ENCODE peak calls at places on chromosomes 6 and 20, in ten cellular contexts. G is OCI-LY7; E is fibroblast of lung; J is NT2/D1; O is tibial nerve; A is endothelial cell of umbilical vein; M is naive thymus-derived CD4-positive, alpha-beta T cell; I is small intestine; Z is body of pancreas; T is iPS DF 6.9. W is an unnamed sample. For H3K4me1 and H3K36me3, the result is how much of the 10 kb centered on the place peaks cover.

GRCh38 chr6:119333707-119334295 is 15.8 kb downstream of the MAN1A1 start:
- DNase-seq in M (peak), G (peak), A (no peak), E (no peak), T (no peak), Z (no peak), I (peak), J (no peak), O (no peak), W (no peak)

GRCh38 chr20:61263084-61263695 is 11.1 kb downstream of the CDH4 start:
- DNase-seq in M (peak), A (no peak), G (peak), E (peak), J (no peak), T (peak), I (no peak), O (no peak), Z (no peak), W (peak)

GRCh38 chr20:31720486-31721407 is 1.9 kb downstream of the BCL2L1 start:
- DNase-seq in A (peak), M (no peak), G (peak), E (no peak), O (no peak), Z (peak), T (no peak), I (peak), J (no peak), W (no peak)

GRCh38 chr6:83708970-83709747 is at the start of gene SNAP91:
- DNase-seq in E (no peak), O (no peak), T (no peak), J (no peak), A (peak), Z (peak), I (no peak), G (no peak), M (no peak), W (peak)

GRCh38 chr6:147434508-147434907 is 74.0 kb upstream of the SAMD5 start:
- DNase-seq in Z (no peak), I (no peak), M (no peak), O (no peak), G (no peak), E (peak), A (peak), J (no peak), T (no peak), W (no peak)

GRCh38 chr6:159203304-159204005 is 34.3 kb downstream of the FNDC1 start:
- DNase-seq in G (no peak), E (peak), T (no peak), M (no peak), I (no peak), J (no peak), A (no peak), Z (no peak), O (no peak), W (peak)

GRCh38 chr20:20410678-20411077 is 42.8 kb downstream of the INSM1 start:
- DNase-seq in J (peak), Z (peak), A (peak), T (peak), M (no peak), G (no peak), E (no peak), I (peak), O (no peak), W (peak)

GRCh38 chr6:50649086-50649485 is 64.2 kb upstream of the TFAP2D start:
- DNase-seq in T (no peak), Z (no peak), I (no peak), J (no peak), M (no peak), A (no peak), E (no peak), G (no peak), O (no peak), W (no peak)

GRCh38 chr6:13152804-13153203 is 175.5 kb downstream of the TBC1D7 start:
- DNase-seq in E (no peak), I (no peak), J (peak), T (peak), O (no peak), Z (no peak), M (no peak), A (no peak), G (no peak), W (no peak)

GRCh38 chr6:56714982-56715456 is 72.3 kb upstream of the DST start:
- DNase-seq in Z (no peak), M (no peak), T (no peak), I (no peak), A (peak), E (peak), G (no peak), J (peak), O (no peak), W (no peak)

GRCh38 chr6:113873043-113873667 is 16.0 kb downstream of the MARCKS start:
- DNase-seq in I (peak), T (no peak), A (peak), Z (peak), J (no peak), O (peak), M (no peak), E (no peak), G (peak), W (peak)

GRCh38 chr6:143283887-143284640 is 166.4 kb downstream of the ADAT2 start:
- DNase-seq in T (no peak), G (no peak), J (no peak), O (no peak), A (peak), I (no peak), Z (no peak), E (no peak), M (no peak), W (no peak)

GRCh38 chr6:140168365-140168764 is 793.9 kb upstream of the CITED2 start:
- DNase-seq in I (no peak), Z (no peak), G (no peak), O (no peak), J (no peak), E (no peak), M (no peak), T (no peak), A (no peak), W (no peak)

GRCh38 chr6:80548496-80548895 is 442.0 kb downstream of the BCKDHB start:
- DNase-seq in J (no peak), I (no peak), O (no peak), Z (no peak), E (peak), M (no peak), A (no peak), G (no peak), T (no peak), W (no peak)

GRCh38 chr20:22836211-22836610 is 198.9 kb upstream of the SSTR4 start:
- DNase-seq in T (no peak), G (no peak), O (no peak), Z (no peak), J (no peak), M (no peak), I (no peak), A (no peak), E (no peak), W (no peak)

GRCh38 chr20:31542201-31542842 is 28.1 kb downstream of the HM13 start:
- DNase-seq in O (no peak), T (no peak), E (no peak), Z (no peak), I (no peak), J (no peak), G (no peak), A (no peak), M (no peak), W (no peak)

GRCh38 chr20:58366016-58366415 is 23.0 kb upstream of the VAPB start:
- DNase-seq in O (no peak), I (no peak), T (no peak), E (no peak), M (no peak), A (no peak), J (no peak), G (no peak), Z (no peak), W (no peak)

GRCh38 chr20:46681032-46681854 is 8.0 kb downstream of the TP53RK start:
- DNase-seq in J (peak), Z (peak), O (peak), M (peak), A (peak), I (peak), G (peak), T (no peak), E (peak), W (peak)

GRCh38 chr6:47701374-47701773 is 3.0 kb downstream of the ADGRF4 start:
- DNase-seq in A (no peak), T (no peak), M (no peak), Z (no peak), E (no peak), O (no peak), J (no peak), I (peak), G (no peak), W (no peak)

GRCh38 chr6:17879224-17879623 is 108.2 kb downstream of the KIF13A start:
- DNase-seq in A (no peak), M (no peak), T (no peak), O (no peak), Z (no peak), E (peak), J (no peak), I (no peak), G (no peak), W (no peak)

GRCh38 chr6:124917769-124918168 is 44.5 kb upstream of the RNF217 start:
- DNase-seq in I (no peak), A (no peak), G (no peak), O (no peak), J (no peak), E (no peak), Z (no peak), T (no peak), M (no peak), W (no peak)

GRCh38 chr6:31158863-31159855 is 770 bp downstream of the TCF19 start:
- DNase-seq in G (peak), M (peak), O (no peak), T (no peak), A (no peak), I (no peak), Z (no peak), E (peak), J (no peak), W (no peak)

GRCh38 chr6:90003069-90003800 is 109.0 kb downstream of the GJA10 start:
- DNase-seq in G (no peak), E (no peak), A (no peak), O (no peak), M (no peak), Z (no peak), J (no peak), T (no peak), I (no peak), W (no peak)

GRCh38 chr6:161547617-161548016 is 273.8 kb upstream of the AGPAT4 start:
- DNase-seq in I (no peak), G (no peak), T (no peak), M (no peak), A (no peak), E (no peak), J (no peak), Z (no peak), O (no peak), W (no peak)

GRCh38 chr20:19211252-19211651 is 1.2 kb upstream of the SLC24A3 start:
- DNase-seq in J (no peak), M (no peak), E (no peak), I (no peak), O (no peak), G (no peak), A (no peak), Z (no peak), T (no peak), W (no peak)

GRCh38 chr6:6057442-6058053 is 50.8 kb upstream of the NRN1 start:
- DNase-seq in E (peak), M (peak), J (peak), T (peak), G (peak), I (peak), A (peak), Z (no peak), O (no peak), W (peak)

GRCh38 chr6:135920689-135921088 is 69.2 kb downstream of the PDE7B start:
- DNase-seq in O (no peak), J (no peak), I (no peak), E (peak), M (no peak), A (no peak), G (no peak), Z (no peak), T (no peak), W (no peak)

GRCh38 chr20:31543966-31544598 is 29.8 kb downstream of the HM13 start:
- DNase-seq in J (no peak), E (peak), T (no peak), O (no peak), A (peak), M (no peak), I (no peak), G (no peak), Z (no peak), W (no peak)

GRCh38 chr20:45153147-45153546 is 21.6 kb upstream of the PI3 start:
- DNase-seq in M (no peak), E (no peak), A (no peak), G (no peak), I (no peak), Z (no peak), J (no peak), O (no peak), T (no peak), W (no peak)

DNA sequence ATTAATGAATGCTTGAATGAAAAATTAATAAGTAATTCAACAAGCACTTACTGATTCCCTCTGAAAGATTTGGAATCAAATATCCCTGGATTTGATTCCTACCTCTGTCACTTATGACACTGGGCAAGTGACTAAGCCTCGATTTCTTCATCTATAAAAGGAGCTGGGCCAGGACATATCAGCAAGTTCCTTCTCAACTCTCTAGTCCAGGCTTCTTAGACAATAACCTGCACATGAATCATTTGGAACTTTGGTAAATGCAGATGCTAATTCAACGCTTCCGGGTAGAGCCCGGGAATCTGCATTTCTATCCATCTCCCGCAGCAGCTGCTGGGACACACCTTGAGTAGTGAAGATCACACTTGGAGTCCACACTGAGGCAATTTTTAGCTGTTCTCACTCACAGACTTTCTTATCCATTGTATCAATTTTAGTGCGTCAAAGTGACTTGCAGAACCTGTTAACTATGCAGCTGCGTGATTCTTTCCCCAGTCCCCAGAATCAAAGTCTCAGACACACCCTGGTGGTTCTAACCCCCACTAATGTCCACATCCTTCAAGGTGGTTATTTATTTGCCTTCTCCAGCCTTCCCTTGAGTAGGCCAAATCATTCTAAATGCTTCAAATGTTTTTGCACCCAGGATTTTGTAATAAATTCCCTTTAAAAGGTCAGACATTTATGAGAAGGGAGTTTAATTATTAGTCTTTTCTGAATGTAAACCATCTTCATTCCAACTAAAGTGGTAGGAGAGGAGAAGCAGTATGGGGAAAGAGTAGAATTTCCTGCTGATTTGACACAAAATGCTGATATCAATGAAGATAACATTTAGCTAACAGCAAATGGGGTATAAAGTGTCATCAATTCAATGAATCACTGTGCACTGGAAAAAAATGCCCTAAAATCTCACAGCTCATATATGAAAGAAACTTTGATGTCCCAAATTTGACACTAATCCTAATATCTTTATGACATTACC is 26.0 kb upstream of the CCND3 start:
- DNase-seq in J (no peak), G (no peak), M (no peak), I (peak), A (no peak), E (peak), T (no peak), O (no peak), Z (no peak), W (no peak)
- H3K4me3 ChIP-seq in J (no peak), G (no peak), M (no peak), I (no peak), A (no peak), E (no peak), T (no peak), O (no peak), Z (no peak), W (no peak)

GRCh38 chr20:53755733-53756523 is 162.3 kb upstream of the ZNF217 start:
- DNase-seq in O (no peak), M (no peak), J (no peak), A (no peak), I (no peak), T (no peak), Z (no peak), G (no peak), E (no peak), W (no peak)
- H3K4me1 ChIP-seq in O (under half), M (half or more), J (under half), A (under half), I (under half), T (under half), Z (under half), G (under half), E (under half), W (under half)

DNA sequence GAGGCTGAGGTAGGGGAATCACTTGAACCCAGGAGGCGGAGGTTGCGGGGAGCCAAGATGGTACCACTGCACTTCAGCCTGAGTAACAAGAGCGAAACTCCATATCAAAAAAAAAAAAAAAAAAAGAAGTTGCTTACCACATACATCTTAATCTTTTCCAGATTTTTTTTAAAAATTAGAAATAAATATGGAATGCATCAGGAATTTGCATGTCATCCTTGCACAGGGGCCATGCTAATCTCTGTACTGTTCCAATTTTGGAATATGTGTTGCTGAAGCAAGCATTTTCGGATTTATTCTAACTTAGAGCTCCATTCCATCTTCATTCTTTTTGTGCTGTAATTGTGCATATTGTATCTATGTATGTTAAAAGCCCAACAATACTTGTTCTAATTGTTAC is 62.5 kb downstream of the TRPC4AP start:
- DNase-seq in E (no peak), T (no peak), A (no peak), J (no peak), I (no peak), G (no peak), O (no peak), M (no peak), Z (no peak), W (no peak)
- H3K36me3 ChIP-seq in E (under half), T (under half), A (under half), J (half or more), I (under half), G (half or more), O (half or more), M (under half), Z (under half), W (under half)

GRCh38 chr6:108546079-108547049 is 14.4 kb upstream of the FOXO3 start:
- DNase-seq in A (no peak), T (no peak), Z (no peak), E (no peak), J (no peak), I (no peak), O (no peak), G (no peak), M (no peak), W (no peak)
- H3K4me3 ChIP-seq in A (no peak), T (no peak), Z (no peak), E (no peak), J (no peak), I (no peak), O (no peak), G (no peak), M (no peak), W (no peak)

DNA sequence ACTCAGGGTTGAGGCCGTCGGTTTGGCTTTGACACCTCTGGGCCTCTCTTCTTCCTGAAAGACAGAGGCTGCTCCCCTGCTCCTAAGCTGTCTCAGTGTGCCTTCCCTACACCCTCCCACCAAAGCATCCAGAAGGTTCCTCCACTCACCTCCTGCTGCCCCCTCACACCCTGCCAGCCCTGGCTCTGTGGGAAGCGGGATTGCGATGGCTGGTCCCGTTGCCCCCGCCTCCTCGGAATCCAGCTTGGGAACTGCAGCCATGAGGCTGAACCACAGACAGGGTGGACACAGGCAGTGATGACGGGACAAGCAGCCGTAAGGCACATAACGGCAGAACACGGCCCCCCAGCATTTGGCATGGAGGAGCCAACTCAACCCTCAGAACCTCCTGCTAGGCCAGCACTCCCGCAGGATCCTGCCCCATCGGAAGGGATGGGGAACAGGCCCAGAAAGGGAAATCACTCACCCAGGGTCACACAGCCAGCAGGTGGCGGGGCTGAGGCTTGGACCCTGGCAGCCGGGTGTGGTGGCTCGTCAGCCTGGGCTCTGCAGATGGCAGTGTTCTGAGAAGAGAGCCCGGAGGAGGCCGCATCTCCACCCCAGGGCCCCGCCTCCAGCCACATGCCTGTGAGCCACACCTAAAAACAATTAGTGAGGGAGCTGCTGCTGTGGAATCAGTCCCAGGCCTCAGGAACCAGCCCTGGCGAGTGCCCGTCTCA is 139.6 kb downstream of the PHACTR3 start:
- DNase-seq in J (no peak), T (no peak), O (no peak), G (peak), M (no peak), I (peak), E (no peak), Z (no peak), A (no peak), W (peak)
- H3K4me1 ChIP-seq in J (under half), T (under half), O (under half), G (under half), M (under half), I (under half), E (under half), Z (under half), A (under half), W (under half)

GRCh38 chr6:138415125-138415524 is 11.1 kb downstream of the HEBP2 start:
- DNase-seq in I (no peak), T (no peak), O (no peak), A (no peak), G (no peak), M (no peak), E (no peak), Z (no peak), J (no peak), W (no peak)
- H3K36me3 ChIP-seq in I (under half), T (under half), O (half or more), A (under half), G (under half), M (under half), E (under half), Z (under half), J (half or more), W (under half)

GRCh38 chr6:149249370-149250357 is 67.8 kb upstream of the TAB2 start:
- DNase-seq in T (no peak), E (no peak), Z (no peak), M (no peak), A (no peak), J (no peak), O (no peak), I (no peak), G (no peak), W (no peak)
- H3K4me3 ChIP-seq in T (no peak), E (no peak), Z (no peak), M (no peak), A (no peak), J (no peak), O (no peak), I (no peak), G (no peak), W (no peak)

DNA sequence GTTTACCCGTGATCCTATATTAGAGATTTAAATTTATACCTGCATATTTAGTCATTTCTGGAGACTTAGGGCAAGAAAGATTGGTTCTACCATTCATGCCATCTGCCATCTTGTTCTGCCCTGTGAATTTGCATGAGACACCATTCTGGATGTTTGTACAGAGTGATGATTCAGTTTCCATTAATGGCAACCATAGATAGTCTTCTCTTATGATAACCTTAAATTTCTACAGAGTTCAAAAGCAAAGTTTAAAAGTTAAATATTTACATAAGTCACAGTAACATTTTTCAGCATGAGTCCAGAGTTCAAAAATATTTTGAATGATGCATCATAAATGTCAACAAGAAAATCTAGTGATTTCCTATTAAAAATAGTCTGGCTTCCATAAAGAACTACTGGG is 23.2 kb downstream of the PLCB1 start:
- DNase-seq in J (no peak), O (no peak), Z (no peak), E (no peak), I (no peak), M (no peak), T (no peak), A (peak), G (no peak), W (no peak)
- H3K4me1 ChIP-seq in J (under half), O (under half), Z (under half), E (under half), I (under half), M (half or more), T (under half), A (half or more), G (under half), W (under half)

W was measured in mucosa of descending colon.